ENCODE peak calls at places on chromosomes 5 and 9, in eight cellular contexts. O is heart left ventricle, H is small intestine, N is RWPE2, F is SJSA1, C is DND-41, D is heart right ventricle, S is upper lobe of right lung. W is an unnamed sample. For H3K4me1, the result is how much of the 10 kb centered on the place peaks cover.

GRCh38 chr9:18422296-18423036 is 51.5 kb upstream of the ADAMTSL1 start:
- DNase-seq in O (no peak), H (no peak), N (no peak), F (no peak), C (no peak), D (no peak), S (no peak), W (no peak)

GRCh38 chr9:2610985-2611384 is 10.6 kb upstream of the VLDLR start:
- DNase-seq in O (no peak), H (no peak), N (no peak), F (no peak), C (no peak), D (no peak), S (no peak), W (no peak)

GRCh38 chr9:137657606-137658005 is 38.8 kb downstream of the EHMT1 start:
- DNase-seq in O (no peak), H (no peak), N (no peak), F (no peak), C (no peak), D (no peak), S (no peak), W (no peak)

GRCh38 chr5:82597437-82597836 is 319.3 kb upstream of the RPS23 start:
- DNase-seq in O (no peak), H (no peak), N (no peak), F (no peak), C (no peak), D (no peak), S (no peak), W (no peak)

GRCh38 chr5:157828031-157828948 is 30.7 kb downstream of the CLINT1 start:
- DNase-seq in O (no peak), H (no peak), N (no peak), F (no peak), C (no peak), D (no peak), S (no peak), W (no peak)

GRCh38 chr9:78213696-78214095 is 22.2 kb upstream of the CEP78 start:
- DNase-seq in O (no peak), H (no peak), N (no peak), F (no peak), C (no peak), D (no peak), S (no peak), W (no peak)

GRCh38 chr5:154260860-154261235 is 70.3 kb downstream of the GALNT10 start:
- DNase-seq in O (no peak), H (no peak), N (no peak), F (no peak), C (no peak), D (no peak), S (no peak), W (no peak)

GRCh38 chr9:20701058-20701457 is 17.0 kb downstream of the FOCAD start:
- DNase-seq in O (no peak), H (no peak), N (no peak), F (no peak), C (no peak), D (no peak), S (no peak), W (no peak)

GRCh38 chr5:40958811-40959210 is 49.5 kb downstream of the C7 start:
- DNase-seq in O (no peak), H (no peak), N (no peak), F (no peak), C (no peak), D (no peak), S (no peak), W (no peak)

GRCh38 chr9:134175808-134176598 is 11.6 kb upstream of the RNU6ATAC start:
- DNase-seq in O (peak), H (no peak), N (peak), F (no peak), C (no peak), D (peak), S (peak), W (no peak)

GRCh38 chr9:37172511-37172910 is 52.1 kb downstream of the ZCCHC7 start:
- DNase-seq in O (no peak), H (no peak), N (no peak), F (no peak), C (no peak), D (no peak), S (no peak), W (no peak)

GRCh38 chr9:135241381-135242380 is 154.2 kb downstream of the OLFM1 start:
- DNase-seq in O (peak), H (peak), N (peak), F (no peak), C (no peak), D (peak), S (peak), W (no peak)

GRCh38 chr5:111165058-111165457 is 59.1 kb upstream of the CAMK4 start:
- DNase-seq in O (no peak), H (no peak), N (no peak), F (no peak), C (no peak), D (no peak), S (no peak), W (no peak)

GRCh38 chr9:124271660-124272059 is 13.9 kb downstream of the NEK6 start:
- DNase-seq in O (no peak), H (peak), N (no peak), F (no peak), C (no peak), D (no peak), S (no peak), W (no peak)
- H3K27ac ChIP-seq in O (no peak), H (peak), N (no peak), F (no peak), C (no peak), D (peak), S (peak), W (no peak)

DNA sequence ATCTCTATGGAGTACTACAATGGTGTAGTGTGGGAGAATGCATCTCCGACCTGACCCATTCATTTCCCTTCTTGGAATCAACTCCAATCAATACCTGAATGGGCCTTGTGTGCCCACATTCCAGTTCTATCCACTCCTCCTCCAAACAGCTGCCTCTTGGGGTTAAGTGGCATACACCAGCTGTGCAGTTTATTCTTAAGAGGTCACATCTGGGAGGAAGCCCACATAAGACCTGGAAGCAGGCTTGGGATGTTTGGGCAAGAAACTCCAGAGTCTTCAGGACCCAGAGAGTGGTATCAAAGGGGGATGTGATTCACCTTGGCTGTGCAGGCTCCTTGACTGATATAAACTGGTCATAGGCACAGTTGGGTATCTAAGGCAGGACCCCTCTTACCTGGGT is 46.0 kb downstream of the ACTBL2 start:
- DNase-seq in O (no peak), H (no peak), N (no peak), F (no peak), C (no peak), D (no peak), S (no peak), W (no peak)
- H3K4me1 ChIP-seq in O (under half), H (under half), N (under half), F (under half), C (under half), D (under half), S (under half), W (under half)

DNA sequence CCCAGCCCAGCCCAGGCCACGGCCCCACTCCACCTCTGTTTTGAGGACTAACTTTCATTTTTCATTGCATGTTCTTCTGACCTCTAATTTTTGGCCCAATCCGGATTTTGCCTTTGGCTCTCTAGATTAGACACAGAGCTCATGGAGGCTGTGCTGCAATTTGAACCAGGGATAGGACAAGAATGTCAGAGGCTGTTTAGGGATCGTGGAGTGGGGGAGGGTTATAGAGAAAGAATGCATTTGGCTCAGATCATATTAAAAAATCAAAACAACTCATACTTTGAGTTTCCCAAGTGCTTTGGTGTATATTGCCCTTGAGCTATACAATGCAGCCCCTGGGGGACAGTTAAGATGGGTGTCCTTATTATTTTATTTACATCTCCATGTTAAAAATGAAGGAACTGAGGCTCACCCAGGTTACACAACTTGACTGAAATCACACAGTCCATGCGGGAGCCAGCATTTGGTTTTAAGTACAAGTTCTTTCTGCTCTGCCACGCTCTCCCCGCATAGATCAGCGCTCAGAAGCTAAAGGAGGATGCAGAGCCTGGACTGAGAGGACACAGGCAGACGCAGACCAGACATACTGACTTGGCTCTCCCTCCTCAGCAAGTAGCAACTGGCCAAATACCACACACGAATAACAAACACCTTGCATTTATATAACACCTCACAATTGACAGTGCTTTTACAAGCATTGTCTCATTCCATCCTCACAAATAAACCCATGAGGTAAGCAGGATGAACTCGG is 126.4 kb upstream of the RAI14 start:
- DNase-seq in O (no peak), H (no peak), N (no peak), F (no peak), C (no peak), D (no peak), S (no peak), W (no peak)
- H3K27ac ChIP-seq in O (no peak), H (no peak), N (no peak), F (no peak), C (no peak), D (no peak), S (no peak), W (no peak)

GRCh38 chr9:115115924-115116323 is 2.0 kb downstream of the TNC start:
- DNase-seq in O (no peak), H (no peak), N (no peak), F (no peak), C (no peak), D (no peak), S (no peak), W (no peak)
- H3K4me1 ChIP-seq in O (under half), H (under half), N (under half), F (under half), C (under half), D (under half), S (under half), W (under half)

GRCh38 chr5:93571111-93571977 is 9.7 kb downstream of the NR2F1-AS1 start:
- DNase-seq in O (no peak), H (no peak), N (no peak), F (no peak), C (no peak), D (no peak), S (no peak), W (no peak)

GRCh38 chr5:93573627-93573974 is 7.4 kb downstream of the NR2F1-AS1 start:
- DNase-seq in O (no peak), H (no peak), N (no peak), F (no peak), C (no peak), D (no peak), S (no peak), W (no peak)

GRCh38 chr5:93574041-93574938 is 6.7 kb downstream of the NR2F1-AS1 start:
- DNase-seq in O (no peak), H (no peak), N (no peak), F (no peak), C (no peak), D (no peak), S (no peak), W (no peak)

GRCh38 chr5:93572101-93572772 is 8.8 kb downstream of the NR2F1-AS1 start:
- DNase-seq in O (no peak), H (no peak), N (peak), F (no peak), C (no peak), D (no peak), S (no peak), W (no peak)

GRCh38 chr5:93572773-93573626 is 8.0 kb downstream of the NR2F1-AS1 start:
- DNase-seq in O (no peak), H (no peak), N (peak), F (no peak), C (no peak), D (no peak), S (no peak), W (no peak)
- H3K27ac ChIP-seq in O (no peak), H (no peak), N (no peak), F (no peak), C (no peak), D (no peak), S (peak), W (no peak)

DNA sequence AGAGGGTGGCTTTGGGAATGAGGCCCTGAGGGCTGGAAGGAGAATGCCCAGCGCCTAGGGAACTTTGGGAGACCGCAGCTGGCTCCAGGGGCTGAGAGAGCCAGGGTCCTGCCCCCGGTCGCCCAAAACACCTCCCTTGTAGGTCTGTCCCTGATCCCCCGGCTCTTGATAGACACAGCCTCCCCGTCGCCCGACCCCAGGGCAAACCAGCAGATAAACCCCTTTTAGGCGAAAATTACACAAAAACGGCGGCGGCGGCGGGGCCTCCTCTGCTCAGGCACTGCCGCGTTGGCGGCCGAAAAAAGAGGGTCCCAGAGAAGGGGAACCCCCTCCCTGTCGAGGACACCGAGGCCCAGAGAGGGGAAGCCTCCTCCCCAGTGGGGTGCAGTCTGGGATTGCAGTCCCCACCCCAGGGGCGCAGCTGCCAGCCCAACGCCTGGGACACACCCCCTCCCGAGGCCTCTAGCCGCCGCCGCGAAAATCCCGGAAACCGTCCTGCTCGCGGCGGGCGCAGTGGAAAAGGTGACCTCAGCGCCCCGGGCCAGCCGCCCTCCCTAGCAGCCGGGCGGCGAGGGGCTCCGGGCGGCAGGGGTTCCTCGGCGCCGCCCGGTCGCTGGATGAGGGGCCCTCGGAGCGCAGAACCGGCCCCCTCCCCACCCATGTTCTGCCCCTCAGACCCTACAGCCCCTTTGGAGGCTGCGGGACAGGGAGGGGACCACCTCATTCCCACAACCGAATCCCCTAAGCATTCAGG is 3.1 kb upstream of the BARX1 start:
- DNase-seq in O (no peak), H (no peak), N (peak), F (no peak), C (no peak), D (no peak), S (peak), W (no peak)
- H3K4me1 ChIP-seq in O (under half), H (under half), N (under half), F (under half), C (under half), D (under half), S (under half), W (under half)

W was measured in CD8-positive, alpha-beta memory T cell.